ENCODE peak calls at places on chromosome 2, in six cellular contexts. J, D, Y, G, T and Z are unnamed samples.

GRCh38 chr2:178704876-178705275 is 102.3 kb downstream of the TTN start:
- DNase-seq in J (no peak), D (no peak), Y (no peak), G (no peak), T (no peak), Z (no peak)

GRCh38 chr2:205807229-205807628 is 124.9 kb downstream of the NRP2 start:
- DNase-seq in J (no peak), D (no peak), Y (no peak), G (no peak), T (no peak), Z (no peak)

GRCh38 chr2:120468136-120468535 is 122.2 kb downstream of the INHBB start:
- DNase-seq in J (no peak), D (no peak), Y (no peak), G (no peak), T (no peak), Z (no peak)

GRCh38 chr2:164810843-164811242 is 30.8 kb downstream of the COBLL1 start:
- DNase-seq in J (no peak), D (no peak), Y (no peak), G (no peak), T (no peak), Z (no peak)

GRCh38 chr2:57575703-57576268 is 470.8 kb upstream of the VRK2 start:
- DNase-seq in J (no peak), D (no peak), Y (no peak), G (no peak), T (no peak), Z (no peak)

GRCh38 chr2:70143314-70144150 is 47.3 kb downstream of the C2orf42 start:
- DNase-seq in J (no peak), D (peak; percentile 41), Y (peak; percentile 34), G (peak; percentile 70), T (no peak), Z (peak; percentile 54)

GRCh38 chr2:11678306-11678960 is 8.4 kb upstream of the NTSR2 start:
- DNase-seq in J (no peak), D (no peak), Y (no peak), G (no peak), T (no peak), Z (no peak)

GRCh38 chr2:102057502-102058292 is 65.9 kb downstream of the IL1R2 start:
- DNase-seq in J (peak; percentile 65), D (no peak), Y (no peak), G (no peak), T (no peak), Z (no peak)

GRCh38 chr2:31191931-31192330 is 25.4 kb downstream of the CAPN14 start:
- DNase-seq in J (no peak), D (no peak), Y (no peak), G (no peak), T (no peak), Z (no peak)

GRCh38 chr2:97728091-97728596 is 14.8 kb downstream of the ZAP70 start:
- DNase-seq in J (no peak), D (no peak), Y (no peak), G (no peak), T (no peak), Z (peak; percentile 8)

GRCh38 chr2:143736904-143737303 is 607.7 kb downstream of the ARHGAP15 start:
- DNase-seq in J (no peak), D (no peak), Y (no peak), G (no peak), T (no peak), Z (no peak)

GRCh38 chr2:188668017-188668663 is 306.0 kb upstream of the COL3A1 start:
- DNase-seq in J (no peak), D (peak; percentile 13), Y (no peak), G (no peak), T (no peak), Z (no peak)

GRCh38 chr2:63052411-63053234 is 2.0 kb downstream of the OTX1 start:
- DNase-seq in J (no peak), D (no peak), Y (no peak), G (peak; percentile 29), T (no peak), Z (no peak)

GRCh38 chr2:83364264-83364663 is 1094.8 kb downstream of the SUCLG1 start:
- DNase-seq in J (no peak), D (no peak), Y (no peak), G (no peak), T (no peak), Z (no peak)
- TF ChIP-seq JUND in J (no peak), D (no peak), Y (no peak), G (no peak), T (no peak), Z (no peak)

DNA sequence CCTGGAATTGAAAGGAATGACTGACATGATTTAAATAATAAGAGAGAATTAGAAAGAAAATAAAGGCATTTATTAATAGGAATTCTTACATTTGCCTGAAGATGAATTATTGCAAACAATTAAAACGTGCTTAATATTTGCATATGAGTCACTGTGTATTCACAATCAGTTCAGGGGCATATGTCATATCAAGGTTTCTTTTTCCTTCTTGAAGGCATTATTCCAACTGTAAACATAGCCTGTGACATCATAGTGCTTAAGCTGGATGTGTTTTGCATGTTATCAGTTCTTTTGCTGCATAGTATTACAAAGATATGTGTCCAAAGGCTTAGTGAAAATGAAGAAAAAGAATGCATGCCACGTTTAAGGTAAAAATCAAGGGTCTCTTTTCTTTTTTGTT is 80.8 kb downstream of the MEIS1 start:
- DNase-seq in J (no peak), D (no peak), Y (no peak), G (no peak), T (no peak), Z (no peak)
- TF ChIP-seq JUND in J (no peak), D (no peak), Y (peak; percentile 78), G (no peak), T (no peak), Z (no peak)

GRCh38 chr2:36769106-36769505 is 72.6 kb downstream of the VIT start:
- DNase-seq in J (no peak), D (no peak), Y (no peak), G (no peak), T (no peak), Z (no peak)

GRCh38 chr2:36771671-36772070 is 75.2 kb downstream of the VIT start:
- DNase-seq in J (no peak), D (no peak), Y (no peak), G (no peak), T (no peak), Z (no peak)

GRCh38 chr2:36773947-36774346 is 77.4 kb downstream of the VIT start:
- DNase-seq in J (no peak), D (no peak), Y (no peak), G (no peak), T (no peak), Z (no peak)

DNA sequence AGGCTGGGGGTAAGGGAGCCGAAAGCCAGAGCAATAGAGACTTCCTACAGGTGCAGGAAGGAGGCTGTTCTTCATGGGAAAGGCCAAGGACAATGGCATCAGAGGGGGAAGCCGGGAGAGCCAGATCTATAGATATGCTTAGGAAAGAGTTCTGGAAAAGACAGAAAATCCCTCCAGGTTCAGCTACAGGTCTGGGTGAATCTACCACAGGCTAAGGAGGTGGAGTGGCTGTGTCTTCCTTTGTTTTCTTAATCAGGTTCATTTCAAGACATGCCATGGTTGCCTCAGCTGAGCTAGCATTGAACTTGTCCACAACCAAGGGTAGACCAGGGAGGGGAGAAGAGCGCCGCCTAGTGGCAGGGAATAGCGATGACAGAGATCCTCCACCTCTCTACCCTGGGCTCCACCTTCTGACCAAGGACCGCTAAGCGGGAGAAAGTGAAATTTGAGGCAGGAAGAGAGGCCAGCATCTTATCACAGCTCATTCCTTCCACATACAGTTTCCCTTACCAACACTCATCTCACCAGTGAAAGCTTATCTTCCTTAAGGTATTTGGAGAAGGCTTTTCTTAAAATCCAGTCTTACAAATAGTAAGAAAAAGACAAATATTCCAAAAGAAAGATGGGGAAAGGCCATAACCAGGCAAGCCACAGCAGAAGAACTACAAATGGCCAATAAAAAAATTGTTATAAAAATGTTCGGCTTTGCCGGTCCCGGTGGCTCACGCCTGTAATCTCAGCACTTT is 74.2 kb downstream of the VIT start:
- DNase-seq in J (no peak), D (peak; percentile 51), Y (peak; percentile 78), G (peak; percentile 64), T (peak; percentile 62), Z (peak; percentile 69)
- TF ChIP-seq JUND in J (no peak), D (no peak), Y (no peak), G (no peak), T (no peak), Z (no peak)

DNA sequence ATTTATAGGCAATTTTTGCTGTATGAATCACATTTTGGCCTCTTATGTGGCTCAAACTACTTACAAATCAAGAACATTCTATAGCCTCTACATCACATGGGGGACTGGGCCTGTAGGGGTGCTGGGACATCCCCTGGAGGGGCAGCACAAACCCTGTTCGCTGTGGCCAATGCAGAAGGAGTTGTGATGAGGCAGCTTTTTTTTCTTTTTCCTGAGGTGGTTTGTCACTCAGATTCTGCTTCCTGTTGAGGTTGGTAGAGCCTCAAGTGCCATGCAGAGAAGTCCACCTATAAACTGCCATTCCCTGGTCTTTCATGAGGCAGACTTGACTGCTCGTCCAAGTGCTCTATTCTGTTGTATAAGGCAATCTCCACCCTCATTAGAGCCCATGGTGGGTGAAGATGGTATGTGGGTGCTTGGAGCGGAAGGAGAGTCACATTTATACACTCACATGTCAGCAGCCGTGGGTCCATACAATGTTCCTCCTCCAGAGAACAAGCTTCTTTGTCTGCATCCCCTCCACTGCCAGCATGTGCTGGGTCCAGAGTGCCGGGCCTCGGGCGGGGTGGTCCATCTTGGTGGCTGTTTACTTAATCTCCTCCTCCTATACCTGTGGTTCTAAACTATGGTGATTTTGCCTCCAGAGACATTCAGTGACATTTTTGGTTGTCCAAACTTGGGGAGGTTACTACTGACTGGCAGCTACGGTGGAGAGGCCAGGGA is 120.3 kb downstream of the ACOXL start:
- DNase-seq in J (no peak), D (no peak), Y (no peak), G (no peak), T (no peak), Z (no peak)
- TF ChIP-seq JUND in J (no peak), D (no peak), Y (no peak), G (no peak), T (no peak), Z (no peak)

DNA sequence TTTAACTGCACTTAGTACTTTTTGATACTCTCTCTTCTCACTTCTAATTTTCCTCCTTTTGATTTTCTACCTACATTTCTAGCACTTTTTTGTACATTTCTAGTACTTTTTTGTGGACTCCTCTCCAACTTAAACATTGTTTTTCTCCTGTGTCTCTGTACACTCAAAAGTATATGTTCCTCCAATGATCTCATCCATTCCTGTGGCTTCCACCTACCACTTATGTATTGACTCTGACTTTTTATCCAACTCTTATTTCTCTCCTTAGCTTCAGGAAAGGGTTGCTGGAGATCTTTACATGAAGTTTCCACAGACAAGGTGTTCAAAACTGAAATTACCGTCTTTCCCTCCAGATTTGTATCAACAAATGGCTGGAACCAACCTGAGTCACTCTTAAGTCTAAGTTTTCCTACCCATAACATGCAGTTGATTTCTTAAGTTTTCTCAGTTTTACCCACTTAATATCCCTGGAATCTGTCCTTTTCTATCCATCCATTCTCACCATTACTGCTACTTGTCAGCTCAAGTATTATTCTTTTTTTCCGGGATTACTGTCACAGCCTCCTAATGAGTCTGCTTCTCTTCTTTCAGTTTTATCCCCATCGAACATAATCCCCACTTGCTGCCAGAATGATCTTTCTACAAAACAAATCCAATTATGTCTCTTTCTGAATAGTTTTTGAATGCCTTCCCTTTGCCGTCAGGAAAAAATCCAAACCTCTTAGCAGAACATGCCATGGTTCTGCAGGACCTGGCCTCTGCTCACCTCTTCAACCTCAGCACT is 22.6 kb upstream of the PELI1 start:
- DNase-seq in J (no peak), D (no peak), Y (no peak), G (no peak), T (no peak), Z (no peak)
- TF ChIP-seq JUND in J (no peak), D (no peak), Y (no peak), G (no peak), T (no peak), Z (no peak)